ENCODE peak calls at places on chromosomes 7 and 10, in six cellular contexts. C is breast epithelium, U is stomach, Y is PC-9, A is mucosa of descending colon, L is left ventricle myocardium inferior. T is an unnamed sample. For H3K4me1, the result is how much of the 10 kb centered on the place peaks cover.

GRCh38 chr10:79430946-79431345 is 14.5 kb downstream of the ZCCHC24 start:
- DNase-seq in L (no peak), Y (no peak), U (no peak), C (no peak), A (no peak), T (no peak)

GRCh38 chr7:127665922-127666321 is 13.9 kb downstream of the SND1 start:
- DNase-seq in C (no peak), L (no peak), A (no peak), Y (no peak), U (no peak), T (no peak)

GRCh38 chr7:45136106-45137060 is 21.2 kb upstream of the RAMP3 start:
- DNase-seq in U (peak), C (no peak), L (no peak), A (no peak), Y (peak), T (peak)

GRCh38 chr10:130377986-130378545 is 241.9 kb downstream of the GLRX3 start:
- DNase-seq in Y (no peak), A (no peak), U (no peak), C (no peak), L (no peak), T (no peak)

GRCh38 chr7:7970113-7970619 is 1.6 kb downstream of the GLCCI1 start:
- DNase-seq in L (no peak), A (no peak), U (no peak), C (no peak), Y (no peak), T (peak)

GRCh38 chr10:6643962-6644361 is 63.9 kb upstream of the PRKCQ start:
- DNase-seq in U (no peak), A (no peak), Y (no peak), C (no peak), L (no peak), T (no peak)

GRCh38 chr10:89481662-89482061 is 53.7 kb downstream of the SLC16A12 start:
- DNase-seq in Y (peak), L (no peak), U (no peak), C (no peak), A (no peak), T (no peak)

GRCh38 chr10:45555789-45556188 is 116.8 kb downstream of the ZFAND4 start:
- DNase-seq in C (no peak), A (no peak), U (no peak), Y (no peak), L (no peak), T (no peak)

GRCh38 chr10:73772280-73773151 is 9.3 kb upstream of the CHCHD1 start:
- DNase-seq in L (peak), Y (no peak), U (peak), A (peak), C (peak), T (peak)

GRCh38 chr10:102195301-102195870 is 30.7 kb upstream of the ELOVL3 start:
- DNase-seq in Y (no peak), A (no peak), L (no peak), U (no peak), C (no peak), T (no peak)

GRCh38 chr7:79979437-79979836 is 155.2 kb upstream of the GNAI1 start:
- DNase-seq in L (no peak), C (no peak), A (no peak), U (no peak), Y (no peak), T (no peak)

GRCh38 chr7:81775560-81775959 is 5.7 kb upstream of the HGF start:
- DNase-seq in A (no peak), Y (no peak), L (no peak), U (no peak), C (no peak), T (peak)
- H3K4me1 ChIP-seq in A (under half), Y (under half), L (under half), U (under half), C (under half), T (under half)

GRCh38 chr7:143892527-143893300 is 9.3 kb downstream of the TCAF1 start:
- DNase-seq in A (no peak), C (no peak), U (no peak), Y (peak), L (no peak), T (peak)
- TF ChIP-seq CTCF in A (no peak), C (no peak), U (no peak), Y (peak), L (no peak), T (peak)

GRCh38 chr7:10724449-10724848 is 249.2 kb upstream of the PHF14 start:
- DNase-seq in C (no peak), A (no peak), U (no peak), Y (no peak), L (no peak), T (no peak)

GRCh38 chr7:10723832-10724231 is 249.8 kb upstream of the PHF14 start:
- DNase-seq in U (no peak), A (no peak), L (no peak), Y (no peak), C (no peak), T (no peak)

GRCh38 chr7:10731253-10731773 is 242.4 kb upstream of the PHF14 start:
- DNase-seq in U (no peak), A (no peak), Y (no peak), L (no peak), C (no peak), T (no peak)

GRCh38 chr7:10727636-10728035 is 246.0 kb upstream of the PHF14 start:
- DNase-seq in L (no peak), U (no peak), A (no peak), Y (no peak), C (no peak), T (no peak)
- H3K4me1 ChIP-seq in L (under half), U (under half), A (under half), Y (under half), C (under half), T (under half)

GRCh38 chr7:76066716-76067503 is 19.0 kb downstream of the MDH2 start:
- DNase-seq in Y (no peak), U (no peak), L (no peak), C (no peak), A (no peak), T (no peak)

GRCh38 chr7:76065016-76065612 is 17.2 kb downstream of the MDH2 start:
- DNase-seq in A (no peak), U (no peak), Y (no peak), L (no peak), C (no peak), T (no peak)

GRCh38 chr7:76071316-76072242 is 23.7 kb downstream of the MDH2 start:
- DNase-seq in L (peak), C (no peak), U (no peak), A (no peak), Y (no peak), T (no peak)

GRCh38 chr7:76072243-76073148 is 24.6 kb downstream of the MDH2 start:
- DNase-seq in Y (no peak), U (no peak), L (no peak), C (no peak), A (no peak), T (no peak)

DNA sequence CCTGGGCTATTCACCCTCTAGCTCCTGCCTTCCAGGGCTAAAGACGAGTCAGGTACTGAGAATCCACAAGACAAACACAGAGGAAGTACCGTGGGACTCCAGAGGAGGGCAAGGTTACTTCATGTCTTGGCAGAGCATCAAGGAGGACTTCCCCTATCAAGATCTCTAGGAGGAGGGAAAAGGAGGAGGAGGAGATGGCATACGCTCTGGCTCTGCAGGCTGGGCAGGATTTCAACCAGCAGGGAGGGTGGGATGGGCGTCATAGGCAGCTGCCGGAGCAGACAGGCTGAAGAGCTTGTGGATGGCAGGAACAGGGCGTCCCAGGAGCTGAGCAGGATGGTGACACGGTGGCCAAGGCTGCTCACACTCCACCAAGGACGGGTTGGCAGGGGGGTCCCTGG is 21.3 kb downstream of the MDH2 start:
- DNase-seq in L (peak), A (peak), U (peak), C (peak), Y (peak), T (no peak)
- TF ChIP-seq CTCF in L (no peak), A (no peak), U (peak), C (no peak), Y (peak), T (no peak)

GRCh38 chr10:72306215-72306760 is 32.6 kb downstream of the DDIT4 start:
- DNase-seq in C (no peak), L (no peak), U (no peak), A (no peak), Y (no peak), T (no peak)
- H3K4me1 ChIP-seq in C (under half), L (half or more), U (under half), A (under half), Y (under half), T (under half)

T was measured in BE2C.